ENCODE peak calls at places on chromosomes 7 and 10, in four cellular contexts. R, X, Q and G are unnamed samples.

GRCh38 chr7:28078036-28078901 is 102.3 kb downstream of the JAZF1 start:
- DNase-seq in R (peak), X (peak), Q (peak), G (no peak)

GRCh38 chr7:30306977-30307376 is 22.6 kb downstream of the ZNRF2 start:
- DNase-seq in X (no peak), Q (no peak), R (no peak), G (no peak)

GRCh38 chr10:29895436-29895835 is 163.9 kb downstream of the JCAD start:
- DNase-seq in R (no peak), X (peak), Q (peak), G (no peak)

GRCh38 chr7:69608049-69608448 is 9.8 kb downstream of the AUTS2 start:
- DNase-seq in Q (no peak), R (no peak), X (no peak), G (no peak)

GRCh38 chr7:158125091-158125490 is 462.5 kb downstream of the PTPRN2 start:
- DNase-seq in R (no peak), Q (no peak), X (no peak), G (no peak)

GRCh38 chr10:58150290-58150689 is 117.4 kb downstream of the IPMK start:
- DNase-seq in X (no peak), Q (no peak), R (no peak), G (no peak)

GRCh38 chr7:5773661-5774086 is 7.8 kb downstream of the RNF216 start:
- DNase-seq in Q (no peak), X (no peak), R (no peak), G (no peak)

GRCh38 chr10:11863353-11864105 is 40.4 kb downstream of the PROSER2 start:
- DNase-seq in X (no peak), R (no peak), Q (no peak), G (no peak)

GRCh38 chr7:116932566-116932965 is 20.7 kb upstream of the ST7 start:
- DNase-seq in X (no peak), R (no peak), Q (no peak), G (no peak)

GRCh38 chr7:97772034-97772891 is 40.4 kb downstream of the TAC1 start:
- DNase-seq in Q (no peak), X (no peak), R (no peak), G (no peak)

GRCh38 chr7:99014113-99014985 is 129.6 kb downstream of the SMURF1 start:
- DNase-seq in Q (no peak), R (no peak), X (no peak), G (peak)

GRCh38 chr10:57880441-57881301 is 387.0 kb downstream of the IPMK start:
- DNase-seq in R (no peak), X (no peak), Q (no peak), G (no peak)

GRCh38 chr10:86258940-86259339 is 107.7 kb downstream of the GRID1 start:
- DNase-seq in R (no peak), Q (no peak), X (no peak), G (no peak)

GRCh38 chr7:18574235-18574540 is 78.6 kb downstream of the HDAC9 start:
- DNase-seq in R (no peak), Q (no peak), X (no peak), G (no peak)

GRCh38 chr10:109475704-109476103 is 447.6 kb downstream of the XPNPEP1 start:
- DNase-seq in X (no peak), R (no peak), Q (no peak), G (no peak)

GRCh38 chr7:107563072-107563760 is 504 bp downstream of the COG5 start:
- DNase-seq in Q (no peak), R (peak), X (no peak), G (no peak)

GRCh38 chr10:35425596-35425995 is 89.3 kb downstream of the CCNY start:
- DNase-seq in X (no peak), R (no peak), Q (no peak), G (no peak)

GRCh38 chr10:125284875-125285597 is 124.7 kb upstream of the CTBP2 start:
- DNase-seq in Q (no peak), R (no peak), X (no peak), G (no peak)

GRCh38 chr10:70513848-70514309 is 35.3 kb downstream of the PALD1 start:
- DNase-seq in R (no peak), Q (peak), X (peak), G (no peak)

GRCh38 chr7:47496064-47496665 is 85.7 kb downstream of the TNS3 start:
- DNase-seq in X (no peak), R (no peak), Q (no peak), G (no peak)

GRCh38 chr7:99128076-99128950 is 15.6 kb downstream of the SMURF1 start:
- DNase-seq in X (no peak), R (peak), Q (no peak), G (no peak)

GRCh38 chr10:21197006-21197405 is 299.9 kb upstream of the NEBL start:
- DNase-seq in R (no peak), X (peak), Q (no peak), G (no peak)

GRCh38 chr7:143965280-143965679 is 10.6 kb downstream of the OR2F1 start:
- DNase-seq in Q (no peak), X (no peak), R (no peak), G (no peak)

GRCh38 chr10:123203393-123204126 is 49.4 kb downstream of the BUB3 start:
- DNase-seq in Q (no peak), X (no peak), R (no peak), G (peak)

GRCh38 chr7:157526604-157527003 is 189.8 kb downstream of the DNAJB6 start:
- DNase-seq in R (no peak), Q (no peak), X (peak), G (peak)

GRCh38 chr10:91409869-91410637 is at the start of gene HECTD2:
- DNase-seq in Q (peak), X (peak), R (peak), G (peak)

GRCh38 chr10:87878664-87879459 is 15.4 kb downstream of the PTEN start:
- DNase-seq in X (no peak), R (no peak), Q (no peak), G (no peak)

GRCh38 chr7:4156190-4156589 is 525.9 kb upstream of the FOXK1 start:
- DNase-seq in R (no peak), X (no peak), Q (no peak), G (no peak)

GRCh38 chr7:78280276-78280675 is 481.7 kb downstream of the PHTF2 start:
- DNase-seq in Q (no peak), X (no peak), R (no peak), G (no peak)